ENCODE peak calls at places on chromosome 4, in seven cellular contexts. E is activated CD4-positive, alpha-beta T cell treated with anti-CD3 and anti-CD28 coated beads, Interleukin-2, amount 10 ng/mL, durations not matched to agents 7 days and 5 days; P is suprapubic skin; Y is ELF-1; G is naive thymus-derived CD4-positive, alpha-beta T cell; A is activated naive CD4-positive, alpha-beta T cell; U is Calu3. W is an unnamed sample.

GRCh38 chr4:125319311-125319710 is 4.6 kb downstream of the FAT4 start:
- DNase-seq in E (no peak), P (no peak), Y (no peak), G (no peak), A (no peak), U (no peak), W (peak; percentile 28)

GRCh38 chr4:7666744-7667143 is 232.0 kb upstream of the PSAPL1 start:
- DNase-seq in E (no peak), P (no peak), Y (no peak), G (no peak), A (no peak), U (no peak), W (no peak)

GRCh38 chr4:7160439-7160838 is 31.9 kb upstream of the SORCS2 start:
- DNase-seq in E (no peak), P (peak; percentile 40), Y (no peak), G (no peak), A (no peak), U (no peak), W (no peak)

GRCh38 chr4:98601719-98602118 is 56.7 kb downstream of the TSPAN5 start:
- DNase-seq in E (no peak), P (no peak), Y (no peak), G (no peak), A (no peak), U (no peak), W (no peak)

GRCh38 chr4:15117270-15117946 is 115.1 kb downstream of the CPEB2 start:
- DNase-seq in E (no peak), P (no peak), Y (no peak), G (no peak), A (no peak), U (no peak), W (no peak)

GRCh38 chr4:26542996-26543395 is 40.9 kb upstream of the TBC1D19 start:
- DNase-seq in E (no peak), P (no peak), Y (no peak), G (no peak), A (no peak), U (no peak), W (no peak)

GRCh38 chr4:85491527-85491926 is 16.6 kb downstream of the ARHGAP24 start:
- DNase-seq in E (no peak), P (no peak), Y (peak; percentile 32), G (no peak), A (no peak), U (no peak), W (peak; percentile 32)

GRCh38 chr4:4507923-4508322 is 33.9 kb downstream of the STX18 start:
- DNase-seq in E (no peak), P (no peak), Y (no peak), G (no peak), A (no peak), U (peak; percentile 15), W (no peak)